ENCODE peak calls at places on chromosomes 12 and 14, in eight cellular contexts. R is sigmoid colon, I is gastrocnemius medialis, Q is adrenal gland, V is OCI-LY7, H is psoas muscle, X is PC-3, U is tibial artery. S is an unnamed sample. For H3K4me1, the result is how much of the 10 kb centered on the place peaks cover.

GRCh38 chr12:95258146-95258545 is 40.5 kb downstream of the VEZT start:
- DNase-seq in R (no peak), I (no peak), Q (no peak), V (no peak), H (no peak), X (peak), U (no peak), S (no peak)

GRCh38 chr12:98418357-98419075 is 96.9 kb upstream of the TMPO start:
- DNase-seq in R (peak), I (peak), Q (peak), V (no peak), H (peak), X (peak), U (peak), S (peak)

GRCh38 chr12:106170285-106170684 is 31.5 kb upstream of the NUAK1 start:
- DNase-seq in R (no peak), I (peak), Q (no peak), V (no peak), H (peak), X (peak), U (no peak), S (peak)

GRCh38 chr12:9870311-9870866 is 1.2 kb upstream of the CLEC2B start:
- DNase-seq in R (no peak), I (no peak), Q (no peak), V (no peak), H (no peak), X (peak), U (no peak), S (no peak)

GRCh38 chr14:91373591-91374245 is 43.9 kb downstream of the CCDC88C start:
- DNase-seq in R (no peak), I (no peak), Q (no peak), V (peak), H (no peak), X (peak), U (no peak), S (peak)

GRCh38 chr12:97476255-97476654 is 13.7 kb downstream of the RMST start:
- DNase-seq in R (no peak), I (no peak), Q (no peak), V (no peak), H (no peak), X (no peak), U (no peak), S (no peak)

GRCh38 chr14:71701990-71702389 is 230.2 kb upstream of the RGS6 start:
- DNase-seq in R (no peak), I (no peak), Q (no peak), V (no peak), H (no peak), X (peak), U (no peak), S (no peak)

GRCh38 chr12:110079477-110080400 is 31.4 kb upstream of the C12orf76 start:
- DNase-seq in R (peak), I (peak), Q (peak), V (peak), H (peak), X (no peak), U (no peak), S (no peak)

GRCh38 chr12:65430571-65431306 is 152.3 kb downstream of the MSRB3 start:
- DNase-seq in R (no peak), I (no peak), Q (no peak), V (no peak), H (no peak), X (peak), U (no peak), S (peak)

GRCh38 chr12:45660330-45660729 is 69.2 kb upstream of the ARID2 start:
- DNase-seq in R (no peak), I (peak), Q (no peak), V (no peak), H (no peak), X (peak), U (no peak), S (peak)

GRCh38 chr14:102722646-102723045 is 54.6 kb upstream of the TRAF3 start:
- DNase-seq in R (no peak), I (no peak), Q (peak), V (no peak), H (no peak), X (no peak), U (no peak), S (no peak)

GRCh38 chr12:24864796-24865125 is 84.1 kb downstream of the BCAT1 start:
- DNase-seq in R (no peak), I (no peak), Q (no peak), V (no peak), H (no peak), X (no peak), U (no peak), S (no peak)

GRCh38 chr12:118773956-118774723 is 207.2 kb upstream of the SRRM4 start:
- DNase-seq in R (no peak), I (no peak), Q (peak), V (no peak), H (no peak), X (no peak), U (no peak), S (no peak)

GRCh38 chr14:50497351-50497750 is 35.0 kb downstream of the MAP4K5 start:
- DNase-seq in R (no peak), I (no peak), Q (no peak), V (no peak), H (no peak), X (no peak), U (no peak), S (no peak)

GRCh38 chr14:87049886-87050820 is 942.8 kb downstream of the GALC start:
- DNase-seq in R (no peak), I (no peak), Q (peak), V (peak), H (no peak), X (peak), U (no peak), S (peak)

GRCh38 chr12:71268598-71268997 is 110.8 kb upstream of the TSPAN8 start:
- DNase-seq in R (no peak), I (no peak), Q (no peak), V (no peak), H (no peak), X (no peak), U (no peak), S (no peak)

GRCh38 chr14:102320033-102320660 is 601 bp downstream of the ZNF839 start:
- DNase-seq in R (peak), I (peak), Q (peak), V (peak), H (peak), X (peak), U (peak), S (peak)

GRCh38 chr12:110577717-110578521 is 5.2 kb downstream of the PPTC7 start:
- DNase-seq in R (no peak), I (peak), Q (peak), V (no peak), H (no peak), X (peak), U (no peak), S (peak)

GRCh38 chr12:27969901-27970390 is 2.6 kb downstream of the PTHLH start:
- DNase-seq in R (peak), I (no peak), Q (no peak), V (no peak), H (peak), X (peak), U (peak), S (peak)

DNA sequence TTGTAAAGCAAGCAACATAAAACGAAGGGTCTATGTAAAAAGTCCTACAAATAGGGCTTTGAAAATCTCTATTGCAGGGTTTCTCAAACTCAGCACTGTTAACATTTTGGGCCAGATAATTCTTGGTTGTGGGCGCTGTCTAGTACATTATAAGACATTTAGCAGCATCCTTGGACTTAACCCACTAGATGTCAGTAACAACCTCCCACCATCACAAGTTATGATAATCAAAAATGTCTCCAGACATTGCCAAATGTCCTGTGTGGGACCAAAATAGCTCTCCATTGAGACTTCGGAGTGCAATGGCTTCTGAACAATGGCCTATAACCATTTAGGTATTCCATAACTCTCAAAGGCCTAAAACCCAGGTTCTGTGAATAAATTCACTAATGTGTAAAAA is 22.9 kb upstream of the DHRS7 start:
- DNase-seq in R (no peak), I (no peak), Q (no peak), V (peak), H (no peak), X (peak), U (no peak), S (no peak)
- TF ChIP-seq CTCF in R (no peak), I (no peak), Q (no peak), V (peak), H (no peak), X (peak), U (no peak), S (no peak)

GRCh38 chr12:14258468-14258947 is 107.0 kb upstream of the ATF7IP start:
- DNase-seq in R (no peak), I (no peak), Q (peak), V (no peak), H (peak), X (no peak), U (no peak), S (no peak)
- H3K4me1 ChIP-seq in R (half or more), I (under half), Q (under half), V (half or more), H (under half), X (half or more), U (under half), S (under half)

DNA sequence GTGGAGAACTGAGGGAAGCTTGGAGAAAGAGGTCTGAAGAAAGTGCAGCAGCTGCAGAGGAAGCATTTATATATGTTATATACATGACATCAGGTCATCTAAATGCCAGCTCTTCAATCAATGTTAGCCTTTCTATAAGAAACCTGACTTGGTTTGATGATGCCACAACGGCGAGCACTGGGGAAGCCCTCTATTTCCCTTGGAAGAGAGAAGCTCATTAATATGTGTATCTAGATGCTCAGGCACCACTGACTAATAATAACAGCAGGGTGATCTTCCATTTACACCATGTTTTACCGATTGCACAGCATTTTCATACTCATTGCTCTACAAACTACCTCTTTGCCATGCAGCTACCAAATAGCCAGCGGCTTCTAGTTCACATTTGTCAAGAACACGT is 811 bp downstream of the ACYP1 start:
- DNase-seq in R (no peak), I (no peak), Q (no peak), V (peak), H (no peak), X (no peak), U (no peak), S (no peak)
- H3K27ac ChIP-seq in R (peak), I (no peak), Q (no peak), V (peak), H (peak), X (peak), U (peak), S (peak)

DNA sequence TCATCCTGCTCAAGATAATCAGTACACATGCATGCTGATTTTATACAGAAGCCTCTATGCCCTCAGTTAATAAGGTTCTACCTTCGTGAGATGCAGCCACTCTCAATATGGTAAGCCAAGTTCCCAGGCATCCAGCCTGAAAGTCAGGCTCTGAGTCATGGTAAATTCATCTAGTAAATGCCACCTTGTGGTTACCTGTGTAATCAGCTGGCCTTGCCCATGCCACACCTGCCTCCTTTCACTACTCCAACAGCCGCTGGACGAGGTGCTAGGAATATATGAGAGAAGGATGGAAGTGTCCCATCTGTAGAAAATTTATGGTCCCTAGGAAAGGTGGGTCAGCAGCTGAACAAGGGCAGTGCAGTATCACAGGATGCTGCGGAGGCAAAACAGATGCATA is 207.3 kb downstream of the SSPN start:
- DNase-seq in R (no peak), I (no peak), Q (no peak), V (peak), H (no peak), X (peak), U (no peak), S (peak)
- TF ChIP-seq CTCF in R (no peak), I (no peak), Q (no peak), V (peak), H (peak), X (peak), U (no peak), S (peak)

DNA sequence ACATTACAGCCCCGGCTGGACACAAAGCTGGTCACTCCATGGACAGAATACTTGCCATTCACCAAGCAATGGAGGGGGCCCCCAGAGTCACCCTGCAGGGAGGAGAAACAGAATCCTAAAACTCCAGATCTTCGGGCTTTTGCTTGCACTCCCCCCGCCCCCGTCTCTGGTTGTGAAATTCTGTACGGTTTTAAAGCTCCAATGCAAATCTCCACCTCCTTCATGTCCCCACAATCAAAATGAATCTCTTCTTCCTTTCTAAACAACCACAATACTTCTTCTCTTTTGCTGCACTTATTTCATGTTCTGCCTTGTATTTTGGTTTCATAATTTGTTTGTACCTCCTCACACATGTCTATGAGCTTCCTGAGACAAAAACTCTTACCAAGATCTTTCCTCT is 5.8 kb upstream of the BIN2 start:
- DNase-seq in R (no peak), I (no peak), Q (no peak), V (no peak), H (no peak), X (no peak), U (no peak), S (no peak)
- H3K4me1 ChIP-seq in R (under half), I (under half), Q (under half), V (under half), H (under half), X (under half), U (under half), S (under half)

DNA sequence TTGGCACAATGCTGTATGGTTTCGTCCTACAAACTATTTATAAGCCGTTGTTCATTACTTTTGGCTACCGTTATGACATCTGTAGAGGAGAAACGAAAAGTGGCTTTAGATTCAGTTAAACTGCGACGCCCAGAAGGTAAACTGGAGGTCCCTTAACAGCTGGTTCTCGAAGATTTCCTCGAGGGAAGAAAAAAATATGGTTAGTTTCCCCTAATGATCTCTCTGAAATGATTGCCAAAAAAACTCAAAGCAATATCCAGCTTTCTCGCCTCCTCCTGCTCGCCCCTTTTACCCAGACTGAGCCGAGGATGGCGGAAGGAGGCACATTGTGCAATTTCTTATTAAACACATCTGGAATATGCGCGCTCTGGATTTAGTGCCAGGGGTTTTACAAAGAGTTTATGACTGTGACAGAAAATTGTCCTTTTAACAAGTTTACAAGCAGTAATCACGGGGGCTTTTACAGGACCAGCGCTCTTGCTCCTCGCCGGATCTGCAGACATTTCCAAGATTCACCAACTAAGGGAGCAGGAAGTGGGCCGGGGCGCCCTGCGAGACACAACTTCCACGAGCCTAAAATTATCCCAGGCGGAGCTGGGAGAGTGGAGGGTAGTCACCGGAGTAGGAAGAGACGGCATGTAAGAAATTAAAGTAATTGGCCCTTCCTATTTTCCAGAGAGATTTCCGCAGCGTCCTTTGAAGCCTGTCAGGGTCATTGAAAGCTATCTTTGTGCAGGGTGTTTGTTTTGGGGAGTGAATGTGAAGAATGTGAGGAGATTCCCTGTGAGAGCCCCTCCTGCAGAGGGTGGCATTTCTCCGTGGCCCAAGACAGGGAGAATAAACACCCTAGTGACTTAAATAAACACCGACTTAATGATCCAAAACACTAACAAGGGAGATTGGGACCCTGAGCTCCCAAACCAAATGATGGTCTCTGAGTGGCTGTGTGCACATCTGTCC is 5.6 kb downstream of the SIX1 start:
- DNase-seq in R (no peak), I (peak), Q (no peak), V (no peak), H (no peak), X (no peak), U (no peak), S (no peak)
- H3K27ac ChIP-seq in R (no peak), I (peak), Q (no peak), V (no peak), H (peak), X (no peak), U (peak), S (no peak)

GRCh38 chr12:113955109-113955970 is 10.8 kb downstream of the RBM19 start:
- DNase-seq in R (no peak), I (no peak), Q (no peak), V (peak), H (no peak), X (peak), U (no peak), S (peak)
- TF ChIP-seq CTCF in R (no peak), I (no peak), Q (no peak), V (peak), H (no peak), X (peak), U (no peak), S (peak)

GRCh38 chr12:116626153-116626552 is 67.0 kb downstream of the MAP1LC3B2 start:
- DNase-seq in R (no peak), I (no peak), Q (no peak), V (no peak), H (no peak), X (no peak), U (no peak), S (no peak)

GRCh38 chr12:116620085-116620734 is 61.0 kb downstream of the MAP1LC3B2 start:
- DNase-seq in R (no peak), I (no peak), Q (no peak), V (no peak), H (no peak), X (no peak), U (no peak), S (no peak)

GRCh38 chr12:116628450-116628793 is 69.2 kb downstream of the MAP1LC3B2 start:
- DNase-seq in R (no peak), I (no peak), Q (no peak), V (no peak), H (no peak), X (no peak), U (no peak), S (no peak)

GRCh38 chr12:116620801-116621593 is 61.8 kb downstream of the MAP1LC3B2 start:
- DNase-seq in R (no peak), I (no peak), Q (no peak), V (no peak), H (no peak), X (no peak), U (no peak), S (no peak)

GRCh38 chr12:116624516-116624915 is 65.3 kb downstream of the MAP1LC3B2 start:
- DNase-seq in R (no peak), I (no peak), Q (no peak), V (no peak), H (no peak), X (no peak), U (no peak), S (no peak)
- H3K4me1 ChIP-seq in R (under half), I (under half), Q (under half), V (under half), H (under half), X (under half), U (under half), S (under half)

DNA sequence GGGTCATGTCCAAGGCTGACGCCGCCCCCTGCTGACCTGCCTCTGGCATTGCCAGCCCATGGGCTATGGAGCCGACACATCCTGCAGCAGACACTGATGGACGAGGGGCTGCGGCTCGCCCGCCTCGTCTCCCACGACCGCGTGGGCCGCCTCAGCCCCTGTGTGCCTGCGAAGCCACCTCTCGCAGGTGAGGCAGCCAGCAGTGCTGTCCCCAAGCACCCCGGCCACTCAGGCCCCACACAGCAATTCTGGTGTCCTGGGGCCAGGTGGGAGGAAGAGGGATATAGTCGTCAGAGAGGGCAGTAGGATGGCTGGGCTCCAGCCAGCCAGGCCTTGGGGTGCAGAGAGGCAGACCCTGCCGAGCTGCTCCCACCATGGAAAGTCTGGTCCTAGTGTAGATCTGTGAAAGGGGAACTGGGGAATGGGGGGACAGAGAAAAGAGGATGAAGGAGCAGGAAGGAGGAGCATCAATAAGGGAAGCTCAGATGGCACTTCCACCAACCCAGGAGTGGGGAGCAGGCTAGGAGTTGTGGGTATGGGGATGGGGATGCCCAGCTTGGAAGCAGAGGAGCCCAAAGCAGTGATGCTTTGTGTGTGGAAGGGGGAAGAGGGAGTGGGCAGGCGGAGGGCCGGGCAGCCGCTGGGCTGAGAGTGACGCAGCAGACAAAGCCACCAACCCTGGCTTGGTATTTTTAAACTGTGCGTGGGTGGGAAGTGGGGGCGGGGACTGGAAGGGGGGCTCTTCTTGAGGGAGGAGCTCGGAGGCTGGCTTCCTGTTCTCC is 4.7 kb downstream of the NAB2 start:
- DNase-seq in R (peak), I (peak), Q (peak), V (peak), H (peak), X (peak), U (peak), S (no peak)
- H3K27ac ChIP-seq in R (peak), I (peak), Q (no peak), V (peak), H (peak), X (no peak), U (peak), S (no peak)